ENCODE peak calls at places on chromosomes 16 and 17, in seven cellular contexts. G is activated T-cell treated with anti-CD3 and anti-CD28 coated beads, Interleukin-2, amount 50 U/mL, for 72 hours; Y is upper lobe of right lung; I is psoas muscle; F is activated CD8-positive, alpha-beta T cell treated with anti-CD3 and anti-CD28 coated beads for 36 hours; N is PC-3; X is gastroesophageal sphincter. V is an unnamed sample.

GRCh38 chr16:81740163-81740562 is 38.9 kb upstream of the PLCG2 start:
- ATAC-seq in G (no peak), X (no peak), F (no peak), Y (no peak), N (no peak), I (no peak), V (peak; percentile 10)

GRCh38 chr16:2076072-2076865 is 28.5 kb downstream of the TSC2 start:
- ATAC-seq in Y (no peak), X (no peak), F (no peak), G (no peak), N (no peak), I (no peak), V (no peak)

GRCh38 chr17:58577696-58578095 is 63.3 kb upstream of the MTMR4 start:
- ATAC-seq in F (no peak), N (peak; percentile 65), X (no peak), G (no peak), I (no peak), Y (peak; percentile 58), V (no peak)

GRCh38 chr17:79728908-79729471 is 1.8 kb upstream of the ENPP7 start:
- ATAC-seq in X (peak; percentile 22), F (peak; percentile 17), G (peak; percentile 12), N (peak; percentile 44), I (no peak), Y (no peak), V (no peak)

GRCh38 chr17:40485851-40486512 is 15.4 kb downstream of the TNS4 start:
- ATAC-seq in Y (peak; percentile 28), F (peak; percentile 50), X (peak; percentile 85), I (peak; percentile 73), G (peak; percentile 77), N (peak; percentile 78), V (peak; percentile 45)

GRCh38 chr16:30033270-30033669 is 2.2 kb upstream of the TLCD3B start:
- ATAC-seq in G (peak; percentile 63), X (no peak), N (no peak), Y (no peak), I (no peak), F (no peak), V (no peak)

GRCh38 chr17:64992325-64992802 is 64.2 kb downstream of the GNA13 start:
- ATAC-seq in G (peak; percentile 59), F (peak; percentile 43), I (no peak), N (peak; percentile 88), Y (no peak), X (no peak), V (peak; percentile 27)

GRCh38 chr16:85017151-85017550 is 5.8 kb upstream of the ZDHHC7 start:
- ATAC-seq in X (no peak), F (peak; percentile 86), I (no peak), G (peak; percentile 81), N (no peak), Y (peak; percentile 82), V (no peak)

GRCh38 chr16:17448640-17449638 is 21.8 kb downstream of the XYLT1 start:
- ATAC-seq in Y (peak; percentile 89), G (peak; percentile 51), N (no peak), I (peak; percentile 46), X (peak; percentile 74), F (peak; percentile 87), V (peak; percentile 48)

GRCh38 chr16:9081843-9082242 is 9.6 kb upstream of the HAPSTR1 start:
- ATAC-seq in F (no peak), X (no peak), Y (no peak), G (no peak), I (no peak), N (no peak), V (no peak)

GRCh38 chr16:9567674-9568073 is 476.2 kb downstream of the HAPSTR1 start:
- ATAC-seq in G (no peak), Y (peak; percentile 44), X (no peak), I (no peak), F (no peak), N (no peak), V (no peak)

GRCh38 chr16:20610892-20611349 is 34.8 kb upstream of the ACSM2B start:
- ATAC-seq in X (peak; percentile 41), F (no peak), G (no peak), N (no peak), Y (no peak), I (no peak), V (no peak)

GRCh38 chr16:31393056-31393455 is at the start of gene ITGAD:
- ATAC-seq in F (no peak), G (no peak), X (no peak), I (no peak), Y (no peak), N (no peak), V (no peak)

GRCh38 chr16:65297453-65297852 is 175.6 kb upstream of the CDH11 start:
- ATAC-seq in I (peak; percentile 38), F (no peak), N (no peak), Y (no peak), X (peak; percentile 55), G (no peak), V (no peak)